ENCODE peak calls at places on chromosomes 5 and 9, in six cellular contexts. Q is HCT116, U is GM12878, Z is HepG2, H is A549, R is HL-60. C is an unnamed sample.

GRCh38 chr5:98770911-98771322 is 2.5 kb upstream of the RGMB start:
- DNase-seq in R (no peak), Q (no peak), U (no peak), Z (no peak), H (peak), C (no peak)

GRCh38 chr9:75185585-75186170 is 97.4 kb downstream of the OSTF1 start:
- DNase-seq in R (no peak), H (peak), Q (peak), U (no peak), Z (peak), C (peak)

GRCh38 chr5:133612021-133612860 is at the start of gene FSTL4:
- DNase-seq in H (peak), R (no peak), Z (no peak), Q (no peak), U (no peak), C (no peak)

GRCh38 chr5:174311531-174312269 is 266.2 kb downstream of the NSG2 start:
- DNase-seq in U (no peak), R (peak), Q (no peak), Z (peak), H (peak), C (no peak)

GRCh38 chr9:135079676-135080075 is 7.8 kb upstream of the OLFM1 start:
- DNase-seq in Z (no peak), U (no peak), R (no peak), H (no peak), Q (no peak), C (no peak)

GRCh38 chr5:6556089-6556801 is 76.6 kb downstream of the NSUN2 start:
- DNase-seq in Z (no peak), U (no peak), H (no peak), Q (no peak), R (no peak), C (no peak)

GRCh38 chr9:93263334-93264229 is 79.6 kb downstream of the WNK2 start:
- DNase-seq in Q (no peak), Z (no peak), H (no peak), U (no peak), R (no peak), C (no peak)

GRCh38 chr9:31799953-31800609 is 584.4 kb upstream of the ACO1 start:
- DNase-seq in Z (peak), Q (peak), H (no peak), R (no peak), U (peak), C (no peak)

GRCh38 chr9:135394699-135395645 is 84.6 kb upstream of the PPP1R26 start:
- DNase-seq in Q (no peak), H (no peak), U (no peak), Z (no peak), R (no peak), C (no peak)

GRCh38 chr9:27473135-27473534 is 51.0 kb upstream of the IFNK start:
- DNase-seq in H (no peak), R (no peak), U (no peak), Z (no peak), Q (no peak), C (no peak)

GRCh38 chr5:133341915-133342710 is 270.2 kb downstream of the FSTL4 start:
- DNase-seq in Q (no peak), Z (no peak), H (no peak), U (no peak), R (no peak), C (no peak)

DNA sequence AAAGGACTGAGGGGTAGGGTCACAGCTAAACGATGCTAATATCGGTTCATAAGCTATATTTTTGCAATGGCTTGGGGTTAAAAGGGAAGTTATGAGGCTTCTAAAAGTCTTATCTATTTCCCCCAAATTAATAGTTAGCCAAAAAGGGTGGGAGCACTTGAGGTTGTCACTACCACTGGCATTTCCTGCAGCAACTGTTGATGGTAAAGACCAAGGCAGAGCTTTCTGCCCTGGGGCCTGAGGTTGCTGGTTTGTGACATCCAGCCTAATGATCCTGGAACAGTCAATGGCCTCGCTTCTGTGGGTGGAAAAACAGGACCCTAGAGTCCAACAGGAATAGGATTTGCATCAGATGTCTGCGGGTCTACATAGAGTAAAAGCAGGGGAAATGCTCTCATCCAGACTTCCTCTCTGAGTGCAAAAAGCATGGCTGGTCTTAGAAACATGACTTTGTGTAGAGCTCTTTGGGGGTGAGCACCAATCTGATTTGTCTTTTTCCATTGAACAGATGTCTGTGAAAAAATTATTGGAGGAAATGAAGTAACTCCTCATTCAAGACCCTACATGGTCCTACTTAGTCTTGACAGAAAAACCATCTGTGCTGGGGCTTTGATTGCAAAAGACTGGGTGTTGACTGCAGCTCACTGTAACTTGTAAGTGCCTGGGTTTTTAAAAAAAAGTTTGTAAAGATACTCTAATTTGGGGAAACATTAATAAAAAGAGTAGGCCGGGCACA is 2.7 kb downstream of the GZMA start:
- DNase-seq in U (no peak), Q (no peak), H (no peak), Z (no peak), R (no peak), C (no peak)
- TF ChIP-seq REST in U (no peak), Q (no peak), H (no peak), Z (no peak), R (no peak), C (no peak)

DNA sequence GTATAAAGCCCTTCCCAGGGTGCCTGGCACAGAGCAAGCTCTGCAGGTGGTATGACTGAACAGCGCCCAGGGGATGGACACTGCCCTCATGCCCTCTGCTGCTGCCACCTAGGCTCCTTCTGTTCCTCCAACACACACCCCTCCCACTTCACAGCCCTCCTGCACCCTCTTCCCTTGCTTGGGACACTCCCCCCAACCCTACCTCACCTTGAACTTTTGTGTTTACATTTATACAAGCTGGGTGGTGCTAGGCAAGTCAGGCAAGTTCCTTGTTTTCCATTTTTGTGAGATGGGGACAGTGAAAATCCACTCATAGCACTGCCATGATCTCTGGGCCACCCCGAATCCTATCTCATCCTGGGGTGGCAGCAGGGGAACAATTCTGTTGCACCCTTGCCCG is 18.8 kb upstream of the CORO2A start:
- DNase-seq in Z (no peak), R (no peak), H (no peak), U (no peak), Q (no peak), C (no peak)
- TF ChIP-seq REST in Z (no peak), R (no peak), H (no peak), U (no peak), Q (no peak), C (no peak)

DNA sequence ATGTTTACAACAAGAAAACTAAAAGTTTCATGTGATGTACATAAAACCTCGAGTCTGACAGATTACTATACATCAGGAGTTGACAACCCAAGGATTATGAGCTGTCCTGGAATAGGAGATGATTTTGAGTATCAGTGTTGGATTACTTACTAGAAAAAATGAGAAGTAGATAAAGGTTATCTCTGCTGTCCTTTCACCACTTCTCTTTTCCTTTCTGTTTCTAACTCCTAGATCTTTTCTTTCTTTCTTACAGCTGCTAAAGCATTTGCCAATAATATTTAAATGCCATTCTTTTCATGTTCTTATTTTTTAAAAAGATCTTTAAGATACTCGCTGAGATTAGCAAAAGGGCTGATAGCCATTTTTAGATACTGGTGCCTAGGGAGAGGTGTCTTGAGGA is 14.8 kb downstream of the RBM27 start:
- DNase-seq in H (no peak), R (no peak), Q (no peak), Z (no peak), U (no peak), C (no peak)
- TF ChIP-seq REST in H (no peak), R (no peak), Q (no peak), Z (no peak), U (no peak), C (no peak)

DNA sequence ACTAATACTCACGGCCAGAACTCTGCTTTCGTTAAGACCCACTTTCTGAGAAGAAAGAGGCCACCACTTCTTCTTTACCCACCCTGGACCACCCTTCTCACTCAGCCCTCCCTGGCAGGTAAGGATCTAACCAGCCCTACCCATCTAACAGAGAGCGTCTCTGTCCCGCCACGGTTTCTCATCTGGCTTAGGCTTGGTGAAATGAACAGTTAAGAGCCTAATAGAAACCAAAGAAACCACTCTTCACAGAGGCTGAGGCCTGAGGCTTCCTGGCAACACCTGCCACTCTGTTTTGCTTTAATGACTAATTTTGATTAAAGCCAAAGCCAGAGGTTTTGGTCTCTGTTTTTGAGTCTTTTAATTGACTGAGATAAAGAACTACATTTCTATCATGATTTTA is 354.1 kb upstream of the SLC30A5 start:
- DNase-seq in U (peak), R (no peak), Q (no peak), Z (no peak), H (no peak), C (no peak)
- TF ChIP-seq REST in U (no peak), R (no peak), Q (no peak), Z (no peak), H (no peak), C (no peak)

GRCh38 chr5:106600803-106601202 is 1069.9 kb downstream of the EFNA5 start:
- DNase-seq in H (no peak), Z (no peak), U (no peak), Q (no peak), R (no peak), C (no peak)

GRCh38 chr5:106595864-106596263 is 1074.9 kb downstream of the EFNA5 start:
- DNase-seq in Z (no peak), Q (no peak), U (no peak), R (no peak), H (no peak), C (no peak)

DNA sequence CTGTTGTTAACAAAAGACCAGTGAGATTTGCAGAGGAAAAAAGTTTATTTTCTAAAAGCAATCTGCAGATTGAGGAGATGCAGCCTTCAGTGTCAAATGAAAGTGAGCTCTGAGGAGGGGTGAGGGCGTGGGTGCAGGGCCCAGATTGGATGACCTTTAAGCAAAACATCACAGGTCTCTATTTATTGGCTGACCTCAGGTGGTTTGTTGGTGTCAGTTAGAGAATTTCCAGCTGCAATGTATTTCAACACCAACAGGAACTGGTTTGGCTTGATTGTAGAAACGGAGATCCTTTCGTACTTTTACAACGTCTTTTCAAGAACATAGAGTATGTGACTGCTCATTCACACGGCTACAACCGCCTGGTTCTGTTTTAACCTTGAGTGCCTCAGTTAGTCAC is 1069.1 kb downstream of the EFNA5 start:
- DNase-seq in Q (no peak), U (peak), H (no peak), Z (no peak), R (no peak), C (no peak)
- TF ChIP-seq REST in Q (no peak), U (no peak), H (no peak), Z (no peak), R (no peak), C (no peak)

GRCh38 chr5:126384985-126385384 is 38.2 kb upstream of the GRAMD2B start:
- DNase-seq in R (no peak), U (no peak), Z (no peak), H (no peak), Q (no peak), C (no peak)
- TF ChIP-seq REST in R (no peak), U (no peak), Z (no peak), H (no peak), Q (no peak), C (no peak)

C was measured in Panc1.